ENCODE peak calls at places on chromosomes 7 and 10, in nine cellular contexts. One of them, this sample, is unnamed.

GRCh38 chr7:129122086-129122750 is 22.3 kb upstream of the TSPAN33 start:
- DNase-seq in upper lobe of left lung: no peak
- DNase-seq in NB4: no peak
- DNase-seq in A549: no peak
- DNase-seq in suprapubic skin: no peak
- DNase-seq in transverse colon: no peak
- DNase-seq in ovary: no peak
- DNase-seq in prostate gland: no peak
- DNase-seq in adrenal gland: no peak
- DNase-seq in this sample: no peak

GRCh38 chr7:36723951-36724664 is at the start of gene AOAH:
- DNase-seq in upper lobe of left lung: no peak
- DNase-seq in NB4: peak
- DNase-seq in A549: no peak
- DNase-seq in suprapubic skin: no peak
- DNase-seq in transverse colon: peak
- DNase-seq in ovary: no peak
- DNase-seq in prostate gland: no peak
- DNase-seq in adrenal gland: peak
- DNase-seq in this sample: peak

GRCh38 chr10:44862917-44863316 is 48.2 kb upstream of the TMEM72 start:
- DNase-seq in upper lobe of left lung: no peak
- DNase-seq in NB4: no peak
- DNase-seq in A549: no peak
- DNase-seq in suprapubic skin: no peak
- DNase-seq in transverse colon: no peak
- DNase-seq in ovary: no peak
- DNase-seq in prostate gland: no peak
- DNase-seq in adrenal gland: no peak
- DNase-seq in this sample: peak

GRCh38 chr10:71391701-71392100 is 5.0 kb upstream of the CDH23 start:
- DNase-seq in upper lobe of left lung: no peak
- DNase-seq in NB4: no peak
- DNase-seq in A549: no peak
- DNase-seq in suprapubic skin: peak
- DNase-seq in transverse colon: no peak
- DNase-seq in ovary: no peak
- DNase-seq in prostate gland: no peak
- DNase-seq in adrenal gland: no peak
- DNase-seq in this sample: no peak

GRCh38 chr10:25557136-25557535 is 376.9 kb upstream of the MYO3A start:
- DNase-seq in upper lobe of left lung: no peak
- DNase-seq in NB4: no peak
- DNase-seq in A549: no peak
- DNase-seq in suprapubic skin: no peak
- DNase-seq in transverse colon: no peak
- DNase-seq in ovary: no peak
- DNase-seq in prostate gland: no peak
- DNase-seq in adrenal gland: no peak
- DNase-seq in this sample: no peak

GRCh38 chr10:78164687-78165086 is 131.0 kb downstream of the RPS24 start:
- DNase-seq in upper lobe of left lung: peak
- DNase-seq in NB4: no peak
- DNase-seq in A549: no peak
- DNase-seq in suprapubic skin: no peak
- DNase-seq in transverse colon: no peak
- DNase-seq in ovary: no peak
- DNase-seq in prostate gland: no peak
- DNase-seq in adrenal gland: no peak
- DNase-seq in this sample: no peak

GRCh38 chr7:7351832-7352231 is 169.5 kb downstream of the C1GALT1 start:
- DNase-seq in upper lobe of left lung: no peak
- DNase-seq in NB4: no peak
- DNase-seq in A549: no peak
- DNase-seq in suprapubic skin: no peak
- DNase-seq in transverse colon: no peak
- DNase-seq in ovary: no peak
- DNase-seq in prostate gland: no peak
- DNase-seq in adrenal gland: no peak
- DNase-seq in this sample: no peak

GRCh38 chr10:68732651-68733050 is 11.6 kb downstream of the CCAR1 start:
- DNase-seq in upper lobe of left lung: no peak
- DNase-seq in NB4: no peak
- DNase-seq in A549: no peak
- DNase-seq in suprapubic skin: no peak
- DNase-seq in transverse colon: no peak
- DNase-seq in ovary: no peak
- DNase-seq in prostate gland: no peak
- DNase-seq in adrenal gland: peak
- DNase-seq in this sample: no peak

GRCh38 chr10:60182691-60183090 is 207.0 kb downstream of the ANK3 start:
- DNase-seq in upper lobe of left lung: no peak
- DNase-seq in NB4: no peak
- DNase-seq in A549: no peak
- DNase-seq in suprapubic skin: no peak
- DNase-seq in transverse colon: no peak
- DNase-seq in ovary: no peak
- DNase-seq in prostate gland: no peak
- DNase-seq in adrenal gland: no peak
- DNase-seq in this sample: no peak

GRCh38 chr10:21807162-21807561 is 196.4 kb downstream of the DNAJC1 start:
- DNase-seq in upper lobe of left lung: no peak
- DNase-seq in NB4: peak
- DNase-seq in A549: no peak
- DNase-seq in suprapubic skin: no peak
- DNase-seq in transverse colon: no peak
- DNase-seq in ovary: no peak
- DNase-seq in prostate gland: no peak
- DNase-seq in adrenal gland: no peak
- DNase-seq in this sample: no peak

GRCh38 chr7:125857606-125858005 is 928.0 kb upstream of the POT1 start:
- DNase-seq in upper lobe of left lung: no peak
- DNase-seq in NB4: no peak
- DNase-seq in A549: no peak
- DNase-seq in suprapubic skin: no peak
- DNase-seq in transverse colon: no peak
- DNase-seq in ovary: no peak
- DNase-seq in prostate gland: no peak
- DNase-seq in adrenal gland: no peak
- DNase-seq in this sample: no peak

GRCh38 chr10:6170638-6171037 is 32.1 kb upstream of the PFKFB3 start:
- DNase-seq in upper lobe of left lung: no peak
- DNase-seq in NB4: no peak
- DNase-seq in A549: no peak
- DNase-seq in suprapubic skin: no peak
- DNase-seq in transverse colon: peak
- DNase-seq in ovary: no peak
- DNase-seq in prostate gland: no peak
- DNase-seq in adrenal gland: no peak
- DNase-seq in this sample: no peak
- TF ChIP-seq POLR2A in upper lobe of left lung: no peak
- TF ChIP-seq POLR2A in NB4: no peak
- TF ChIP-seq POLR2A in A549: no peak
- TF ChIP-seq POLR2A in suprapubic skin: no peak
- TF ChIP-seq POLR2A in transverse colon: no peak
- TF ChIP-seq POLR2A in ovary: no peak
- TF ChIP-seq POLR2A in prostate gland: no peak
- TF ChIP-seq POLR2A in adrenal gland: no peak
- TF ChIP-seq POLR2A in this sample: no peak

DNA sequence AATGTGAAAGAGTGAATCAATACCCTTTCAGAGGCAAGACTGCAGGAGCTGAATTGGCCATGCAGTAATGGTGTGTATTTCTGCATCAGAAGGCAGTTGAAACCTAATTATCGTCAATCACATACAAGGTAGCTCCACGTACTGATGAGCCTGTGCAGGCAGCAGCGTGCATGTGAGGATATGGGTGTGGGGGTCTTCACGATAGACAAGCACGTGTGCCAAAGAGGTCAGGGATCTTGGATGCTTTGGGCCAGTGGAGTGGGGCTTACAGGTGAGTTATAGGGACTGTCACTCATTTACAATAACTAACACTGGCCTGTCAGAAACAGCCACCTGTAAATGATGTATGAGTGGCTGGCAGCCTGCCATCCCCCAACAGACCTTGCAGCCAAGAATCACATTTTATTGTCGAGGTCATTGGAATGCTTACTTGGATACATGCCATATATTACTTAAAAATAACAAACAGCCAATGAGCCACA is 210.9 kb downstream of the SKAP2 start:
- DNase-seq in upper lobe of left lung: no peak
- DNase-seq in NB4: no peak
- DNase-seq in A549: no peak
- DNase-seq in suprapubic skin: no peak
- DNase-seq in transverse colon: peak
- DNase-seq in ovary: no peak
- DNase-seq in prostate gland: no peak
- DNase-seq in adrenal gland: peak
- DNase-seq in this sample: no peak
- H3K4me3 ChIP-seq in upper lobe of left lung: no peak
- H3K4me3 ChIP-seq in NB4: no peak
- H3K4me3 ChIP-seq in A549: no peak
- H3K4me3 ChIP-seq in suprapubic skin: no peak
- H3K4me3 ChIP-seq in transverse colon: no peak
- H3K4me3 ChIP-seq in ovary: no peak
- H3K4me3 ChIP-seq in prostate gland: no peak
- H3K4me3 ChIP-seq in adrenal gland: no peak
- H3K4me3 ChIP-seq in this sample: no peak

GRCh38 chr7:114084381-114085312 is 165.8 kb upstream of the PPP1R3A start:
- DNase-seq in upper lobe of left lung: peak
- DNase-seq in NB4: no peak
- DNase-seq in A549: peak
- DNase-seq in suprapubic skin: peak
- DNase-seq in transverse colon: peak
- DNase-seq in ovary: peak
- DNase-seq in prostate gland: peak
- DNase-seq in adrenal gland: peak
- DNase-seq in this sample: peak
- TF ChIP-seq POLR2A in upper lobe of left lung: no peak
- TF ChIP-seq POLR2A in NB4: no peak
- TF ChIP-seq POLR2A in A549: no peak
- TF ChIP-seq POLR2A in suprapubic skin: no peak
- TF ChIP-seq POLR2A in transverse colon: peak
- TF ChIP-seq POLR2A in ovary: no peak
- TF ChIP-seq POLR2A in prostate gland: no peak
- TF ChIP-seq POLR2A in adrenal gland: no peak
- TF ChIP-seq POLR2A in this sample: no peak

GRCh38 chr10:94546616-94547175 is 1.1 kb downstream of the HELLS start:
- DNase-seq in upper lobe of left lung: no peak
- DNase-seq in NB4: peak
- DNase-seq in A549: peak
- DNase-seq in suprapubic skin: no peak
- DNase-seq in transverse colon: no peak
- DNase-seq in ovary: no peak
- DNase-seq in prostate gland: no peak
- DNase-seq in adrenal gland: no peak
- DNase-seq in this sample: no peak

GRCh38 chr10:94546058-94546595 is 539 bp downstream of the HELLS start:
- DNase-seq in upper lobe of left lung: no peak
- DNase-seq in NB4: peak
- DNase-seq in A549: peak
- DNase-seq in suprapubic skin: no peak
- DNase-seq in transverse colon: no peak
- DNase-seq in ovary: no peak
- DNase-seq in prostate gland: no peak
- DNase-seq in adrenal gland: no peak
- DNase-seq in this sample: no peak

GRCh38 chr10:94545277-94546057 is at the start of gene HELLS:
- DNase-seq in upper lobe of left lung: peak
- DNase-seq in NB4: peak
- DNase-seq in A549: peak
- DNase-seq in suprapubic skin: peak
- DNase-seq in transverse colon: peak
- DNase-seq in ovary: peak
- DNase-seq in prostate gland: peak
- DNase-seq in adrenal gland: peak
- DNase-seq in this sample: peak

DNA sequence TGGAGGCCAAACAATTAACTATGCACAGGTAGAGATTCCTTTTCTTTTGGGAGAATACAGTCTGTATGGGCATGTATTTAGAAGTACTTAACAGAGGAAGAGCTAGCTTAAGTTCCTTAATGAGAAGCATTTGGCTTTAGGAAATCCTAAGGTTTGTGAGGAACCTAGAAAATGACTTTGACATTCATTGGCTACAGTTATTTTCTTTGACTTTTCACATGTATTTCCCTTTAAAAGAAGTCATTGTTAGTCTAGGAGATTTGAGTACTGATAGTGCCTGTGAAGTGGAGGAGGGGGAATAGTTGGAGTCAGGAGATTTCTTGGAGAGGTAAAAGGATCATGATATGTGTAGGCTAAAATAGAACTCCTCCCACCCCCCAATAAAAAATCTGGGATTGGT is 3.6 kb downstream of the HELLS start:
- DNase-seq in upper lobe of left lung: no peak
- DNase-seq in NB4: no peak
- DNase-seq in A549: no peak
- DNase-seq in suprapubic skin: no peak
- DNase-seq in transverse colon: no peak
- DNase-seq in ovary: no peak
- DNase-seq in prostate gland: no peak
- DNase-seq in adrenal gland: no peak
- DNase-seq in this sample: no peak
- H3K4me3 ChIP-seq in upper lobe of left lung: no peak
- H3K4me3 ChIP-seq in NB4: no peak
- H3K4me3 ChIP-seq in A549: no peak
- H3K4me3 ChIP-seq in suprapubic skin: no peak
- H3K4me3 ChIP-seq in transverse colon: no peak
- H3K4me3 ChIP-seq in ovary: no peak
- H3K4me3 ChIP-seq in prostate gland: no peak
- H3K4me3 ChIP-seq in adrenal gland: no peak
- H3K4me3 ChIP-seq in this sample: no peak

DNA sequence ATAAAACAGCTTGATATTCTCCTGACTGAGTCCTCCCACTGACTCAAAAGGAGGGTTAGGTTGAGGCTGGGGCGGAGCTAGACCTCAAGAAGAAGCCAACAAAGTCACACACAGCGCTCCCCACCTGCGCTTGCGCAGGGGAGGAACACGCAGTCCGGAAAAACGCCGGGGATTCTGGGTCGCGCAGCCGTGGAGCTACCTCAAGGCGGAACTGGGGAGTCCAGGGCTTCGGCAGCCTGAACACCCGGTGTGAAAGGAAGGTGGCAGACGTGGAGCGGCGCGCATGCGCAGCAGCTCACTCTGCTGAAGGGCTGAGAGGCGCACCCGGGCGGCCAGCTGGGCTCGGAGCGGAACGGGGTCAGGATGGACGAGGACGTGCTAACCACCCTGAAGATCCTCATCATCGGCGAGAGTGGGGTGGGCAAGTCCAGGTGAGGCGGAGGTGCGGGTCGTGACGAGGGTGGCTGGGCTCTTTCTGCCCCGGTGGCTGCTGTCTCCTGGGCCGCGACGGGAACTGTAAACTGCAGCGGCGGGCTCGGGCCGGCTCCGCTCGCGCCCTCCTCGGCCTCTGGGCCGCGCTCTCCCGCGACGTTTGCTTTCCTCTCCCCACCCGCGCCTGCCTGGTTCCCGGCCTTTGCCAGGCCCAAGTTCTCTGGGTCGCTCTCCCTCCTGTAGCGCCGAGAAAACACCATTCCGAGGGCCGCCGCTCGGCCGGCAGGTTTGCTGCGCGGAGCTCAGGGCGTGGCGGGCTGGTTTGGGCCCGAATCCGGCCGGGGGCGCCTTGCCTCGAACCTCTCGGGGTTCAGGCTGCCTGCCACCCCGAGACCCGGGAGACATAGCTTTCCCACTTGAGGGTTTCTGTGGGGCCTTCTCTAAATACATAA is at the start of gene RAB18:
- DNase-seq in upper lobe of left lung: peak
- DNase-seq in NB4: peak
- DNase-seq in A549: peak
- DNase-seq in suprapubic skin: peak
- DNase-seq in transverse colon: peak
- DNase-seq in ovary: peak
- DNase-seq in prostate gland: peak
- DNase-seq in adrenal gland: peak
- DNase-seq in this sample: peak
- TF ChIP-seq POLR2A in upper lobe of left lung: peak
- TF ChIP-seq POLR2A in NB4: peak
- TF ChIP-seq POLR2A in A549: peak
- TF ChIP-seq POLR2A in suprapubic skin: peak
- TF ChIP-seq POLR2A in transverse colon: peak
- TF ChIP-seq POLR2A in ovary: peak
- TF ChIP-seq POLR2A in prostate gland: peak
- TF ChIP-seq POLR2A in adrenal gland: peak
- TF ChIP-seq POLR2A in this sample: peak